ENCODE peak calls at places on chromosomes 2 and 18, in four cellular contexts. W, C, L and X are unnamed samples.

GRCh38 chr2:71935291-71935848 is 212.3 kb downstream of the CYP26B1 start:
- DNase-seq in C (no peak), L (peak; percentile 88), W (peak; percentile 91), X (no peak)

GRCh38 chr2:213161759-213162514 is 10.5 kb upstream of the IKZF2 start:
- DNase-seq in L (no peak), C (no peak), W (no peak), X (no peak)

GRCh38 chr2:19632327-19633040 is 269.3 kb downstream of the TTC32 start:
- DNase-seq in W (no peak), L (peak; percentile 50), C (no peak), X (no peak)

GRCh38 chr2:13230221-13230620 is 513.5 kb downstream of the TRIB2 start:
- DNase-seq in L (no peak), W (no peak), C (no peak), X (no peak)

GRCh38 chr2:96864343-96865091 is 5.4 kb downstream of the SEMA4C start:
- DNase-seq in L (no peak), C (no peak), W (peak; percentile 77), X (no peak)

GRCh38 chr2:97751752-97752151 is 38.4 kb downstream of the ZAP70 start:
- DNase-seq in L (no peak), W (no peak), C (no peak), X (no peak)

GRCh38 chr2:85753525-85754312 is at the start of gene ATOH8:
- DNase-seq in L (peak; percentile 81), W (peak; percentile 93), C (peak; percentile 73), X (no peak)

GRCh38 chr2:159094173-159094737 is 125.8 kb downstream of the TANC1 start:
- DNase-seq in C (peak; percentile 67), L (peak; percentile 75), W (peak; percentile 87), X (no peak)

GRCh38 chr2:45674035-45674791 is 22.7 kb downstream of the PRKCE start:
- DNase-seq in C (no peak), L (no peak), W (no peak), X (no peak)

GRCh38 chr18:46167971-46168370 is 63.8 kb downstream of the HAUS1 start:
- DNase-seq in C (peak; percentile 83), W (no peak), L (no peak), X (no peak)

GRCh38 chr2:85428343-85428881 is 9.9 kb downstream of the SH2D6 start:
- DNase-seq in C (no peak), W (no peak), L (no peak), X (no peak)

GRCh38 chr2:149650006-149650405 is 62.4 kb upstream of the MMADHC start:
- DNase-seq in L (no peak), C (no peak), W (no peak), X (no peak)

GRCh38 chr18:76436342-76436741 is 58.7 kb downstream of the ZNF516 start:
- DNase-seq in C (no peak), W (no peak), L (no peak), X (no peak)

GRCh38 chr18:58687871-58688308 is 16.6 kb downstream of the MALT1 start:
- DNase-seq in L (no peak), W (no peak), C (peak; percentile 69), X (peak; percentile 53)

DNA sequence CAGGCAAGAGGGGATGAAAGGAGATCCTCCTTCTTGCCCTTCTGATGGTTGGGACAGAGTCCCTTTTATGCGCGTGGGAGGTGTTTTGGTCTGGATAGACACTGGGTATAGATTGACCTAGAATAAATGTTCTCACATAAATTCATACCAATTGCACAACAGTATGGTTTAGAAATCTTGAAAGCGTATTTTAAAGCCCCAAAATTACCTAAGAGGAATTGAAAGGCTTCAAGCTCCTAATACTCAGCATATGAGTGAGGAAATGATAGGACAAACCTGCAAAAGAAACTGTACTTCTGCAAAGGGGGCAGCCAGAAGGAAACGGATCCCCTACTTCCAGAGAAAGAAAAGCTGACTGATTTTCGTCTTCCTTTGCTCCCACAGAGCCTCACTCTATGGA is 2.7 kb upstream of the BCL2 start:
- DNase-seq in W (no peak), C (no peak), L (no peak), X (no peak)
- H3K27ac ChIP-seq in W (peak overlapping the region; percentile 35), C (no peak overlapping the region), L (peak overlapping the region; percentile 53), X (no peak overlapping the region)

DNA sequence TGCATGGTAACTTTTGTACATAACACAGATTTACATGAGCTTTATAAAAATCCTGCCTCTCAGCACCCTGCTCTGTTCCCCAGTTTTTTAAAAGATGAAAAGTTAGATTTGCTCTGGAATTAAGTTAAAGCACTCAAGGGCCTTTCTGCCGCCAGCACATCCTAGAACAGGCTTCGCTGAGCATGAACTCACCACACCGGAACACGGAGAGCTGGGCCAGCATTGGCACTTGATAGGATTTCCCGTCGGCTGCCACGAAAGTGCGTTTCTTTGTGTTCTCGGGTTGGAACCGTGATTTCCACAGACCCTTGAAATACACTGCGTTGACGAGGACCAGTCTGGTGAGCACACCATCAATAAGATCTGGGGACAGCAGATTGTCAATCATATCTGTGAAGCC is 34.3 kb downstream of the MRPL44 start:
- DNase-seq in C (no peak), W (no peak), L (no peak), X (no peak)
- TF ChIP-seq CTCF in C (no peak), W (no peak), L (no peak), X (no peak)

GRCh38 chr2:10552220-10552870 is 104.2 kb upstream of the ODC1 start:
- DNase-seq in L (no peak), C (no peak), W (peak; percentile 29), X (no peak)
- H3K27ac ChIP-seq in L (no peak overlapping the region), C (no peak overlapping the region), W (no peak overlapping the region), X (no peak overlapping the region)

GRCh38 chr2:64361151-64361938 is 92.6 kb upstream of the LGALSL start:
- DNase-seq in W (no peak), L (no peak), C (no peak), X (no peak)

GRCh38 chr2:64359892-64360657 is 93.9 kb upstream of the LGALSL start:
- DNase-seq in W (peak; percentile 88), C (peak; percentile 91), L (peak; percentile 92), X (no peak)

GRCh38 chr2:64363848-64364247 is 90.1 kb upstream of the LGALSL start:
- DNase-seq in W (no peak), L (no peak), C (no peak), X (no peak)

GRCh38 chr2:64363140-64363539 is 90.8 kb upstream of the LGALSL start:
- DNase-seq in C (no peak), W (no peak), L (no peak), X (no peak)

DNA sequence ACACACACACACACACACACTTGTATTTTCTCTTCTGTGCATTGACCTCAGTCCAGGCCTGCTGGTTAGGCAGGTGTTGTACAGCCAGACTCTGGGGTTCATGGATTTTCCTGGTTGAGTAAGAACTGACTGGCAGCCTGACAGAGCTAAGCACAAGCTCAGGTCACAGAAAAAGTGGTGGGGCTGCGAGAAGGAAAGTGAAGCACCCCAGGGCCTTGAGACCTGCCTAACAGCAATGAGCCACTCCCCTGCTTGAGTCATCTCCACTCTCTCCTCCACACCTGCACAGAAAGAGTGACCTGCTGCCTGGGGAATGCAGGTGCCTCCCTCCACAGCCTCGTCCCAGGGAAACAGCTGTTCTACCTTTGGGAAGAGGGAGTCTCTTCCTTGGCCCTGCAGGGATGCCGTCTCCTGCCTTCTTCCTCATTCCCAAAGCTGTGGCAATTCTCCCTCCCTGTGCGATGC is 91.4 kb upstream of the LGALSL start:
- DNase-seq in L (no peak), C (peak; percentile 84), W (no peak), X (no peak)
- TF ChIP-seq CTCF in L (no peak), C (no peak), W (no peak), X (no peak)

GRCh38 chr18:12085786-12086185 is 7.9 kb upstream of the ANKRD62 start:
- DNase-seq in W (no peak), L (no peak), C (no peak), X (no peak)

GRCh38 chr18:12088096-12088495 is 5.5 kb upstream of the ANKRD62 start:
- DNase-seq in C (no peak), L (no peak), W (peak; percentile 43), X (no peak)

GRCh38 chr18:12086249-12086648 is 7.4 kb upstream of the ANKRD62 start:
- DNase-seq in C (peak; percentile 73), L (no peak), W (peak; percentile 77), X (no peak)

GRCh38 chr18:12087483-12087960 is 6.1 kb upstream of the ANKRD62 start:
- DNase-seq in W (peak; percentile 60), C (no peak), L (no peak), X (no peak)

DNA sequence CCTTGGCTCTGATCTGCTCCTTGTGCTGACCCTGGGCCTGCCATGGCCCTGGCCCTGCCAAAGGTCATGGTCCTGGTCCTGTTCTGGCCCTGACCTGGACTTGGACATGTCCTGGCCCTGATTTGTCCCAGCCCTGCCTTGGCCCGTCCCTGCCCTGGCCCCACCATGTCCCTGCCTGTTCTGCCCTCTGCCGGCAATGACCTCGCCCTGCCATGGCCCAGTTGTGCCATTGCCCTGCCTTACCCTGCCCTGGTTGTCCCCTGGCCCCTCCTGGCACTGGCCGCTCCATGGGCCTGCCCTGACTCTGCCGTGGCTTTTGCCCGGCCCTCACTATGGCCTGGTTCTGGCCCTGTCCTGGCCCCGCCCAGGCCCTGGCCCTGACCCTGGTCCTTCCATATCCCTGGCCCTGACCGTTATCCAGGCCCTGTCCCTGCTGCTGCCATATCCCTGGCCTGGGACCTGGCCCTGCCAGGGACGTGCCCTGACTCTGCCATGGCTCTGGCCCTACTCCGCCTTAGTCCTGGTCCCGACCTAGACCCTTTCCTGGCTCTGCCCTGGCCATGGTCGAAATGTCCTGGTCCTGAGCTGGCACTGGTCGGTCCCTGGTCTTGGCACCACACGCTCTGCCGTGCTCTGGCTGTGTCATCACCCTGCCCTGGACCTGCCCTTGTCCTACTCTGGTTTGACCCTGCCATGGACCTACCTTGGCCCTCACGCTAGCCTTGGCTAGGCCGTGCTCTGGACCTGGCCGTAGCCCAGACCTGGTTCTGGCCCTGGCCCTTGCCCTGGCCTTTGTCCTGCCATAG is 6.8 kb upstream of the ANKRD62 start:
- DNase-seq in L (no peak), W (no peak), C (no peak), X (no peak)
- H3K27ac ChIP-seq in L (no peak overlapping the region), W (no peak overlapping the region), C (no peak overlapping the region), X (no peak overlapping the region)

GRCh38 chr2:2831656-2832055 is 500.6 kb upstream of the MYT1L start:
- DNase-seq in W (no peak), C (peak; percentile 14), L (no peak), X (no peak)
- TF ChIP-seq CTCF in W (no peak), C (no peak), L (no peak), X (no peak)

GRCh38 chr2:120231564-120231973 is 8.4 kb upstream of the TMEM185B start:
- DNase-seq in W (peak; percentile 55), C (no peak), L (no peak), X (no peak)
- H3K27ac ChIP-seq in W (no peak overlapping the region), C (peak overlapping the region; percentile 82), L (no peak overlapping the region), X (peak overlapping the region; percentile 66)